ENCODE peak calls at places on chromosome 6, in five cellular contexts. Y is left lung, C is fibroblast of mammary gland, V is fibroblast of lung, I is GM06990. J is an unnamed sample.

GRCh38 chr6:42104095-42104806 is 38.2 kb downstream of the C6orf132 start:
- DNase-seq in C (peak; percentile 81), V (peak; percentile 92), I (peak; percentile 77), Y (peak; percentile 91), J (peak; percentile 91)

GRCh38 chr6:104050455-104050854 is 809.3 kb downstream of the HACE1 start:
- DNase-seq in V (no peak), C (no peak), I (no peak), Y (no peak), J (no peak)

GRCh38 chr6:15504040-15504491 is 158.8 kb downstream of the DTNBP1 start:
- DNase-seq in V (peak; percentile 38), I (no peak), Y (no peak), C (peak; percentile 62), J (no peak)

GRCh38 chr6:16766043-16766521 is 4.8 kb upstream of the ATXN1 start:
- DNase-seq in Y (no peak), I (peak; percentile 20), V (peak; percentile 94), C (peak; percentile 93), J (no peak)

GRCh38 chr6:30213999-30214982 is 1.1 kb upstream of the TRIM26 start:
- DNase-seq in V (peak; percentile 70), Y (peak; percentile 98), C (peak; percentile 64), I (peak; percentile 89), J (peak; percentile 85)

GRCh38 chr6:19327246-19327645 is 509.9 kb upstream of the ID4 start:
- DNase-seq in I (no peak), V (peak; percentile 18), Y (no peak), C (no peak), J (no peak)

GRCh38 chr6:21505574-21505990 is 88.0 kb upstream of the SOX4 start:
- DNase-seq in Y (no peak), I (no peak), V (no peak), C (no peak), J (no peak)

GRCh38 chr6:579339-579738 is 77.6 kb downstream of the HUS1B start:
- DNase-seq in V (peak; percentile 55), Y (no peak), C (peak; percentile 42), I (no peak), J (no peak)

GRCh38 chr6:104239971-104240370 is 619.7 kb downstream of the HACE1 start:
- DNase-seq in I (no peak), C (no peak), Y (no peak), V (no peak), J (no peak)

GRCh38 chr6:39880521-39881048 is 53.7 kb downstream of the MOCS1 start:
- DNase-seq in I (no peak), C (no peak), Y (no peak), V (no peak), J (no peak)

GRCh38 chr6:470051-470900 is 78.7 kb downstream of the IRF4 start:
- DNase-seq in Y (no peak), V (no peak), I (no peak), C (no peak), J (no peak)

GRCh38 chr6:13462380-13463326 is 24.7 kb downstream of the GFOD1 start:
- DNase-seq in I (no peak), Y (no peak), V (peak; percentile 66), C (no peak), J (no peak)

GRCh38 chr6:62528894-62529526 is 243.0 kb upstream of the KHDRBS2 start:
- DNase-seq in V (no peak), C (no peak), I (no peak), Y (no peak), J (no peak)

GRCh38 chr6:53437557-53438202 is 88.9 kb upstream of the ELOVL5 start:
- DNase-seq in V (peak; percentile 91), C (peak; percentile 89), I (peak; percentile 49), Y (no peak), J (peak; percentile 39)

GRCh38 chr6:19413323-19413722 is 423.8 kb upstream of the ID4 start:
- DNase-seq in C (peak; percentile 89), I (no peak), Y (no peak), V (peak; percentile 76), J (no peak)

GRCh38 chr6:152277826-152278247 is 359.3 kb downstream of the SYNE1 start:
- DNase-seq in Y (no peak), V (no peak), C (no peak), I (no peak), J (no peak)

GRCh38 chr6:150857906-150858365 is 7.6 kb upstream of the MTHFD1L start:
- DNase-seq in V (no peak), I (no peak), Y (no peak), C (no peak), J (no peak)

DNA sequence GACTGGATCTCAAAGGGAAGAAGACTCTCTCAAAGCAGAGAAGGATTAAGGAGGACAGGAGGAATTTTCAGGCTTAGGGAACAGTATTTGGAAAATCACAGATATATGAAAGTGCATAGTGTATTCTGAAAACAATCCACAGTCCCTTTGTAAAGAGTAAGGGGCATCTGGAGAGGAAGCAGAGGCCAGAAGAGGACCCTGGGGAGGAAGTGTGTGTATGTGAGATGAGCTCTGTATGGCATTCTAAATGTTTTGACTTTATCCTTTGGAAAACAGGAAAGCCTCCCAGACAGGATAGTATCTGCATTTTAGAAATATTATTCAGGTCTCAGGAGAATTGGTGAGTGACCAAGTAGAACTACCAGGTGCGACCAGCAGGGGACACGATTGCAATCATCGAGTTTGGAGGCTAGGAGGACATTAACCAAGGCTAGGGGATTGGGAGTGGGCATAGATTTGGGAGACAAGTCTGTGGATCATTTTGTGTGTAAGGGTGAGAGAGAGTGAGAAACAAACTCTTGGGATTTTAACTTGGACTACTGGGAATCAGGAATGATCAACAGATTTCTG is 38.3 kb upstream of the FAM184A start:
- DNase-seq in C (no peak), V (no peak), I (no peak), Y (no peak), J (no peak)
- TF ChIP-seq CTCF in C (peak; percentile 42), V (peak; percentile 29), I (peak; percentile 31), Y (no peak), J (no peak)

GRCh38 chr6:166435574-166435973 is 52.8 kb upstream of the MPC1 start:
- DNase-seq in V (no peak), C (no peak), Y (no peak), I (no peak), J (no peak)
- TF ChIP-seq CTCF in V (no peak), C (no peak), Y (no peak), I (peak; percentile 40), J (no peak)

GRCh38 chr6:102619585-102619984 is 1226.1 kb downstream of the GRIK2 start:
- DNase-seq in V (no peak), C (peak; percentile 0), I (no peak), Y (no peak), J (no peak)
- TF ChIP-seq CTCF in V (no peak), C (peak; percentile 28), I (peak; percentile 32), Y (peak; percentile 11), J (no peak)

GRCh38 chr6:133040025-133040838 is 200.9 kb upstream of the EYA4 start:
- DNase-seq in V (peak; percentile 41), C (peak; percentile 47), Y (no peak), I (peak; percentile 0), J (peak; percentile 11)
- TF ChIP-seq CTCF in V (peak; percentile 68), C (peak; percentile 57), Y (peak; percentile 19), I (peak; percentile 37), J (no peak)

DNA sequence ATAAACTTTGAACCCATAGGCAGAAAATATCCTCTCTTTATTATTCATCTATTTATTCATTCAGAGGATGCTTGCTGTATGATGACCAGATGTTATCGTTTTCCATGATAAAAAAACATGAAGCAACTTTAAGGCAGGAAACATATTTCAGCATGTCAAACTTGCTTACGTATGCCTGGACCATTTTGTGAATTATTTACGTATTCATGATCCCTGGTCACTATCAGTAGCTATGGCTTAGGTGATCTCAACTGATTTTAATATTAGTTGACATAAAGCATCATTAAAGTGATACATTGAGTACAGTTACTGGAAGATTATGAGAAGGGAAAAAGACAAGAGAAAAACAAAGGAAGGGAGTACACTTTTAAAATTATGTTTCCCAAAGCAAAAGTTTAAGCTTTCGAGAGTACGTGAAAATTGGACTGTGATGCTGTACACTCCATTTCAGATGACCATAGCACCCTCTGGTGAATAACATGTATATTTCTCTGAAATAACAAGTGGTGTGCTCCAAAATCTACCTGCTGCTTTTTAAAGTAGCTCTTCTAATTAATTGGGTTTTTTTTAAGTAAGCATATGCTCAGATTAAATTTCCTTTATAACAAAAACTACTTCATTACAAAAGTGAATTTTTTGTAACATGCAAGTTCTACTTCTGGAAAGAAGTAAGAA is 215.1 kb upstream of the HSF2 start:
- DNase-seq in V (peak; percentile 65), C (peak; percentile 54), I (no peak), Y (no peak), J (no peak)
- TF ChIP-seq CTCF in V (peak; percentile 51), C (peak; percentile 53), I (no peak), Y (peak; percentile 34), J (no peak)

GRCh38 chr6:65638047-65638831 is 68.8 kb downstream of the EYS start:
- DNase-seq in C (no peak), V (peak; percentile 1), Y (peak; percentile 53), I (no peak), J (no peak)
- TF ChIP-seq CTCF in C (no peak), V (peak; percentile 28), Y (no peak), I (no peak), J (no peak)